ENCODE peak calls at places on chromosomes 3 and 15, in four cellular contexts. S is sigmoid colon, O is MM.1S, Y is thyroid gland. J is an unnamed sample.
A peak's percentile ranks its signal among the peaks of the same experiment; 100 is the strongest.

GRCh38 chr3:113659996-113660395 is 36.4 kb downstream of the USF3 start:
- DNase-seq in O (no peak), Y (no peak), S (no peak), J (no peak)

GRCh38 chr3:157239082-157239704 is 79.2 kb upstream of the CCNL1 start:
- DNase-seq in Y (peak; percentile 65), O (peak; percentile 85), S (peak; percentile 77), J (peak; percentile 49)

GRCh38 chr3:179453967-179454366 is 2.7 kb upstream of the GNB4 start:
- DNase-seq in O (no peak), Y (no peak), S (no peak), J (no peak)

GRCh38 chr3:31976302-31976701 is 4.8 kb downstream of the OSBPL10 start:
- DNase-seq in O (no peak), S (no peak), Y (no peak), J (no peak)

GRCh38 chr3:49415931-49416601 is 3.8 kb downstream of the TCTA start:
- DNase-seq in Y (no peak), S (no peak), O (peak; percentile 76), J (peak; percentile 35)

GRCh38 chr3:37072892-37073291 is 79.6 kb downstream of the MLH1 start:
- DNase-seq in S (no peak), O (peak; percentile 14), Y (no peak), J (no peak)

GRCh38 chr3:128185630-128186447 is 32.6 kb downstream of the EEFSEC start:
- DNase-seq in S (no peak), O (no peak), Y (no peak), J (no peak)

GRCh38 chr3:191499307-191500125 is 38.6 kb downstream of the PYDC2 start:
- DNase-seq in Y (peak; percentile 71), S (peak; percentile 59), O (no peak), J (no peak)

GRCh38 chr15:34644061-34644460 is 60.6 kb upstream of the GOLGA8B start:
- DNase-seq in S (no peak), O (no peak), Y (no peak), J (no peak)

GRCh38 chr3:15294914-15295313 is 37.5 kb downstream of the SH3BP5 start:
- DNase-seq in S (peak; percentile 72), Y (no peak), O (no peak), J (no peak)

GRCh38 chr3:98553021-98553563 is 21.3 kb downstream of the GPR15 start:
- DNase-seq in Y (no peak), O (no peak), S (no peak), J (no peak)
- H3K4me3 ChIP-seq in Y (no peak overlapping the region), O (no peak overlapping the region), S (no peak overlapping the region), J (no peak overlapping the region)

GRCh38 chr3:134314588-134315285 is 59.5 kb downstream of the AMOTL2 start:
- DNase-seq in S (no peak), O (no peak), Y (peak; percentile 2), J (no peak)
- H3K4me1 ChIP-seq in S (no peaks in the 10 kb centered on the region), O (peaks cover 5% of the 10 kb centered on the region), Y (peaks cover 49% of the 10 kb centered on the region), J (no peaks in the 10 kb centered on the region)

GRCh38 chr15:88708256-88709054 is 69.6 kb downstream of the ISG20 start:
- DNase-seq in O (no peak), Y (no peak), S (no peak), J (no peak)

GRCh38 chr15:88709960-88710715 is 71.3 kb downstream of the ISG20 start:
- DNase-seq in Y (no peak), S (no peak), O (no peak), J (no peak)

GRCh38 chr15:88705769-88706165 is 67.0 kb downstream of the ISG20 start:
- DNase-seq in S (peak; percentile 24), O (no peak), Y (no peak), J (no peak)

GRCh38 chr15:88704791-88705768 is 66.3 kb downstream of the ISG20 start:
- DNase-seq in O (no peak), Y (peak; percentile 64), S (peak; percentile 83), J (no peak)

GRCh38 chr15:88707766-88708165 is 69.0 kb downstream of the ISG20 start:
- DNase-seq in S (no peak), Y (no peak), O (no peak), J (no peak)
- H3K4me3 ChIP-seq in S (no peak overlapping the region), Y (no peak overlapping the region), O (no peak overlapping the region), J (no peak overlapping the region)

GRCh38 chr15:68769702-68770101 is 51.0 kb downstream of the ANP32A start:
- DNase-seq in Y (no peak), O (no peak), S (no peak), J (no peak)

GRCh38 chr15:68767833-68768232 is 52.9 kb downstream of the ANP32A start:
- DNase-seq in O (no peak), Y (no peak), S (no peak), J (no peak)

GRCh38 chr15:68770206-68770605 is 50.5 kb downstream of the ANP32A start:
- DNase-seq in S (no peak), O (no peak), Y (no peak), J (no peak)

GRCh38 chr15:68765602-68766368 is 54.9 kb downstream of the ANP32A start:
- DNase-seq in O (no peak), Y (no peak), S (no peak), J (no peak)

GRCh38 chr15:68768321-68768720 is 52.4 kb downstream of the ANP32A start:
- DNase-seq in O (no peak), Y (no peak), S (no peak), J (no peak)
- H3K4me1 ChIP-seq in O (no peaks in the 10 kb centered on the region), Y (peaks cover 4% of the 10 kb centered on the region), S (no peaks in the 10 kb centered on the region), J (no peaks in the 10 kb centered on the region)

GRCh38 chr3:151276038-151277027 is 2.0 kb downstream of the P2RY14 start:
- DNase-seq in S (no peak), Y (no peak), O (no peak), J (no peak)
- H3K4me3 ChIP-seq in S (peak overlapping the region; percentile 18), Y (no peak overlapping the region), O (no peak overlapping the region), J (no peak overlapping the region)

DNA sequence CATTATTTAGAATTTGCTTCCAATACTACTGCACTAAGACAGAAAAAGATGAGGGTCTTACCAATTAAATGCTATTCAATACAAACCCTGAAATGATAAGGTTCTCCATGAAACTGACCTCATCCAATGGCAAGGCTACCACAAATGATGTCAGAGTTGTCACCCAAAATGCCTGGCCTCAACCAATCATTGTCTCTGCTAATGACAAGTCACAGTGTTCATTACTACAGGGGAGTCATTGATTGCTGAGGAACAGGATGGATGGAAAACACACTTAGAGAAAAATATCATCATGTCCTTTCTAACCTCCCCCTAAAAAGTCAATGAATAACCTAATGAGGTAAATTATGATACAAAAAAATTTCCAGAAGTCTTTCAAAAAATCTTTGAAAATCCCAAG is 91.0 kb downstream of the FOXP1 start:
- DNase-seq in Y (no peak), S (no peak), O (no peak), J (peak; percentile 57)
- H3K4me1 ChIP-seq in Y (peaks cover 17% of the 10 kb centered on the region), S (no peaks in the 10 kb centered on the region), O (no peaks in the 10 kb centered on the region), J (peaks cover 85% of the 10 kb centered on the region)

DNA sequence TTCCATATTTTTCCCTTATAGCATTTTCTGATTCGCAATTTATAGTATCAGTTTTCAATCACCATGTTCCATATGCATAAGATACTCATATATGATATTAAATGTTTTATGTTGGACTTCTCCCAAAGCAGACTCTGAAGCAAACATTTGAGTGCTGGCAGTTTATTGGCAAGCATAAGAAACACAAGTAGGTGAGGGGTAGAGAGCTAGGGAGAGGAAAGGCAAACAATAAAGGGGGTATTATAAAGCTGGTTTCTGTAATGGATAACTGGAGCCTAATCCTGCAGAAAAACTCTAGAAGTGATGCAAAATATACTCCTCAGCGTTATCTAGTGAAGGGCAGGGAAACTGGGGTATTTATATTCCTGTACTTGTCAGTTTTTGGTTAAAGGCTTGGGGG is 491.5 kb upstream of the TGFBR2 start:
- DNase-seq in Y (no peak), O (no peak), S (no peak), J (no peak)
- H3K4me3 ChIP-seq in Y (no peak overlapping the region), O (no peak overlapping the region), S (no peak overlapping the region), J (no peak overlapping the region)

DNA sequence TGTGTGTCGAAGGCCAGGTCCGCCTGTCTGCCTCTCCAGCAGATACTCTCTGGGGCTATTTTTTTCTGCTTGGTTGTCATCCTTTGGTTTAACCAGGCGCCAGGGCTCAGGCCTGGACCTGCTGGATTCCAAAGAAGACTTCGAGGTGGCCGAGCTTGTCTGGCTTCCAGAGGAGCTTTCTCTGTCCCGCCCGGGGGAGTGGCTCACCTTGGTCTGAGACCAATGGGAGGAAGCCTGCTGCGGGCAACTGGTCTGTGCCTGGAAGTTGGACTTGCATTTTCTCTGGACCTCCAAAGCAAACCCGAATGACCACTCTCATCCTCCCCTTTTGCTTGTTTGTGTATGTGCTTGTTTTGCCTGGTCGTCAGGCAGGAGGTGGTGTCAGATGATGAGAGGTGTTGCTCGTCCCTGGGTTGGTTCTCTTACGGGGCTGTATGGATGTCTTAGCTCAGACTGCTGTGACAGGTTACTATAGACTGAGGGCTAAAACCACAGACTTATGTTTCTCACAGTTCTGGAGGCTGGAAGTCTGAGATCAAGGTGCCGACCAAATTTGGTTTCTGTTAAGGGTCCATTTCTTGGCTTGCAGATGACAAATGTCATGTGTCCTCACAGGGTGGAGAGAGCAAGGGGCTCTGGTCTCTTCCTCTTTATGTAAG is 19.3 kb downstream of the IGF1R start:
- DNase-seq in O (no peak), Y (no peak), S (no peak), J (no peak)
- H3K4me1 ChIP-seq in O (no peaks in the 10 kb centered on the region), Y (peaks cover 81% of the 10 kb centered on the region), S (no peaks in the 10 kb centered on the region), J (peaks cover 55% of the 10 kb centered on the region)

GRCh38 chr3:177642482-177643163 is 445.3 kb upstream of the TBL1XR1 start:
- DNase-seq in O (no peak), Y (peak; percentile 66), S (no peak), J (no peak)
- H3K4me3 ChIP-seq in O (no peak overlapping the region), Y (no peak overlapping the region), S (no peak overlapping the region), J (peak overlapping the region; percentile 27)

DNA sequence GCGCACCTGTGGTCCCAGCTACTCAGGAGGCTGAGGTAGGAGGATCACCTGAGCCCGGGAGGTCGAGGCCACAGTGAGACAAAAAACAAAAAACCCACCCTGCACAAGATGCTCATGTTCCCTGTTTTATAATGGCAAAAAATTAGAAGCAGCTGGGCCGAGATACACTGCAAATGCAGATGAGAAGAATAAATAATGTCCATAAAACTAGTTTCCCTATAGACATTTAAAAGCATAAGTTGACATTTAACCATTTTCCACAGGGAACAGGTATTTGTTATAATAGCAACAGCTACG is 537 bp upstream of the SCAP start:
- DNase-seq in S (no peak), Y (no peak), O (no peak), J (no peak)
- H3K4me1 ChIP-seq in S (no peaks in the 10 kb centered on the region), Y (peaks cover 39% of the 10 kb centered on the region), O (peaks cover 3% of the 10 kb centered on the region), J (peaks cover 28% of the 10 kb centered on the region)

J was measured in CD8-positive, alpha-beta T cell.